ENCODE peak calls at places on chromosome 9, in eight cellular contexts. K, X, E, I, S, D, N and V are unnamed samples.

GRCh38 chr9:122347348-122348287 is 23.2 kb upstream of the PTGS1 start:
- DNase-seq in K (no peak), X (no peak), E (no peak), I (no peak), S (no peak), D (no peak), N (no peak), V (no peak)

GRCh38 chr9:4298255-4299005 is 1.4 kb downstream of the GLIS3 start:
- DNase-seq in K (peak), X (peak), E (no peak), I (peak), S (peak), D (peak), N (no peak), V (peak)

GRCh38 chr9:73573235-73573634 is 421.6 kb downstream of the ANXA1 start:
- DNase-seq in K (no peak), X (no peak), E (no peak), I (no peak), S (no peak), D (no peak), N (no peak), V (no peak)

GRCh38 chr9:131500377-131500776 is 2.3 kb upstream of the POMT1 start:
- DNase-seq in K (no peak), X (no peak), E (no peak), I (no peak), S (no peak), D (no peak), N (no peak), V (no peak)

GRCh38 chr9:113370806-113371325 is 5.9 kb downstream of the HDHD3 start:
- DNase-seq in K (no peak), X (no peak), E (no peak), I (no peak), S (no peak), D (no peak), N (no peak), V (no peak)

GRCh38 chr9:86354882-86355399 is 731 bp upstream of the TUT7 start:
- DNase-seq in K (no peak), X (no peak), E (no peak), I (no peak), S (no peak), D (no peak), N (peak), V (no peak)

GRCh38 chr9:130755377-130756007 is 61.9 kb downstream of the EXOSC2 start:
- DNase-seq in K (no peak), X (no peak), E (no peak), I (no peak), S (no peak), D (no peak), N (no peak), V (no peak)

GRCh38 chr9:16278420-16278999 is 592.0 kb downstream of the BNC2 start:
- DNase-seq in K (no peak), X (no peak), E (no peak), I (no peak), S (no peak), D (no peak), N (no peak), V (no peak)

GRCh38 chr9:113246928-113247327 is 25.6 kb downstream of the SLC31A1 start:
- DNase-seq in K (no peak), X (no peak), E (no peak), I (no peak), S (no peak), D (no peak), N (no peak), V (no peak)

GRCh38 chr9:16029056-16029615 is 476.3 kb downstream of the CCDC171 start:
- DNase-seq in K (no peak), X (peak), E (no peak), I (no peak), S (no peak), D (no peak), N (no peak), V (no peak)

GRCh38 chr9:110008663-110009062 is 199.3 kb downstream of the C9orf152 start:
- DNase-seq in K (no peak), X (no peak), E (no peak), I (no peak), S (no peak), D (no peak), N (peak), V (no peak)

GRCh38 chr9:109411069-109411761 is 86.9 kb downstream of the PTPN3 start:
- DNase-seq in K (no peak), X (no peak), E (peak), I (no peak), S (no peak), D (no peak), N (no peak), V (peak)

GRCh38 chr9:17810728-17811634 is 232.1 kb downstream of the SH3GL2 start:
- DNase-seq in K (peak), X (peak), E (no peak), I (peak), S (peak), D (no peak), N (peak), V (peak)

GRCh38 chr9:15485836-15486678 is 24.7 kb downstream of the PSIP1 start:
- DNase-seq in K (no peak), X (peak), E (no peak), I (no peak), S (no peak), D (no peak), N (no peak), V (no peak)

GRCh38 chr9:35905912-35906679 is at the start of gene HRCT1:
- DNase-seq in K (peak), X (peak), E (no peak), I (peak), S (peak), D (peak), N (no peak), V (peak)
- TF ChIP-seq POLR2A in K (peak), X (no peak), E (no peak), I (no peak), S (no peak), D (peak), N (no peak), V (no peak)

GRCh38 chr9:27528278-27528885 is 1.2 kb downstream of the MOB3B start:
- DNase-seq in K (peak), X (peak), E (no peak), I (peak), S (peak), D (peak), N (peak), V (peak)
- TF ChIP-seq POLR2A in K (peak), X (no peak), E (no peak), I (no peak), S (peak), D (no peak), N (no peak), V (peak)

DNA sequence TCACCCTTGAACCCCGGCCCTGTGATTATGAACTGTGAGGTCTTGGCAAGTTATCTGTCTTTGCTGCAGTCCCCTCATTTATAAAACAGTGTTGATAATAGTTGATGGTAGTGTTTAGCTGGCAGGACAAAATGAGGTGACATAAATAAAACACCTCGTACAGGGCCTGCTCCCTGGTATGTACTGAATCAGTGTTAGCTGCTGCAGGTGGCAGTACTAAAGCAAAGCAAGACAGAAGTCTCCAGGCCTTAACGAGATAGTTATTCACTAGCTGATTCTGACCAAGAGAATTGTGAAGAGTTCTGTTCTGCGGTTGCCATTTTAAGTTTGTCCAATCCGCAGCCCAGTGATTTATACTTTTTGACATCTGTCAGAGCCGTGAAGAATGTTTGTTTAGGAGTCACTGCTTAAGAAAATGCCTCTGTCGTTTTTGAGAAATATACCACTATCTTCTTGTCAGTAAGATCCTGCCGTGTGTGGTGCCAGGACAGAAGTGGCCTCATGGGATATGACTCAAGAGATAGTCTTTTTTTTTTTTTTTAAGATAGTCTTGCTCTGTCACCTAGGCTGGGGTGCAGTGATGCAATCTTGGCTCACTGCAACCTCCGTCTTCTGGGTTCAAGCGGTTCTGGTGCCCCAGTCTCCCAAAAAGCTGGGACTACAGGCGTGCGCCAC is 75.9 kb downstream of the KDM4C start:
- DNase-seq in K (no peak), X (peak), E (no peak), I (no peak), S (no peak), D (no peak), N (no peak), V (no peak)
- TF ChIP-seq POLR2A in K (no peak), X (no peak), E (no peak), I (no peak), S (no peak), D (no peak), N (no peak), V (no peak)

GRCh38 chr9:135948446-135948845 is 12.7 kb downstream of the UBAC1 start:
- DNase-seq in K (no peak), X (no peak), E (no peak), I (no peak), S (no peak), D (no peak), N (no peak), V (no peak)

GRCh38 chr9:135948873-135949665 is 12.1 kb downstream of the UBAC1 start:
- DNase-seq in K (no peak), X (no peak), E (no peak), I (no peak), S (no peak), D (no peak), N (no peak), V (no peak)

GRCh38 chr9:135950135-135950682 is 11.0 kb downstream of the UBAC1 start:
- DNase-seq in K (no peak), X (no peak), E (no peak), I (no peak), S (no peak), D (no peak), N (peak), V (no peak)

GRCh38 chr9:135947582-135947981 is 13.6 kb downstream of the UBAC1 start:
- DNase-seq in K (no peak), X (no peak), E (no peak), I (no peak), S (no peak), D (no peak), N (no peak), V (no peak)

DNA sequence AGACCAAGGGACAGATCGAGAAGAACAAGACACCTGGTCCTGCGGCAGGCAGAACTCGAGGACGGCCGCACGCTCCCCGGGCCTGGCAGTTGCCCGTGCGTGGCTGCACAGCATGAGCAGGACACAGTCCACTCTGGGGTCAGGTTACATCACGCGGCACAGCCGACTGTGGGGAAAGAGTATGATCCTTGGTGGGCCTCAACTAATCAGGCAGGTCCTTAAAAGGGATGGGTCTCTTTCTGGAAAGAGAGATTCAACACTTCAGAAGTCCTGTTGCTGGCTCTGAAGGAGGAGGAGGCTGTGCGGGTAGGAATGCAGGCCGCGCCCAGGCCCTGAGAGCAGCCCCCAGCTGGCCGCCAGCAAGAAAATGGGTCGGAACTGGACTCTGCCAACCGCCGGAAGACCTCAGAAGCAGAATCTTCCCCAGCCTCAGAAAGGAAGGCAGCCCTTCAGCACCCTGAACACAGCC is 11.5 kb downstream of the UBAC1 start:
- DNase-seq in K (no peak), X (no peak), E (no peak), I (no peak), S (no peak), D (no peak), N (no peak), V (no peak)
- TF ChIP-seq POLR2A in K (no peak), X (no peak), E (no peak), I (no peak), S (no peak), D (no peak), N (no peak), V (no peak)

GRCh38 chr9:37079370-37080164 is 40.8 kb upstream of the ZCCHC7 start:
- DNase-seq in K (peak), X (peak), E (peak), I (peak), S (peak), D (peak), N (peak), V (peak)
- TF ChIP-seq POLR2A in K (peak), X (peak), E (peak), I (no peak), S (peak), D (peak), N (peak), V (peak)

GRCh38 chr9:98796364-98797101 is at the start of gene ANKS6:
- DNase-seq in K (peak), X (peak), E (no peak), I (peak), S (peak), D (peak), N (peak), V (no peak)
- TF ChIP-seq POLR2A in K (peak), X (no peak), E (peak), I (no peak), S (peak), D (no peak), N (peak), V (no peak)

DNA sequence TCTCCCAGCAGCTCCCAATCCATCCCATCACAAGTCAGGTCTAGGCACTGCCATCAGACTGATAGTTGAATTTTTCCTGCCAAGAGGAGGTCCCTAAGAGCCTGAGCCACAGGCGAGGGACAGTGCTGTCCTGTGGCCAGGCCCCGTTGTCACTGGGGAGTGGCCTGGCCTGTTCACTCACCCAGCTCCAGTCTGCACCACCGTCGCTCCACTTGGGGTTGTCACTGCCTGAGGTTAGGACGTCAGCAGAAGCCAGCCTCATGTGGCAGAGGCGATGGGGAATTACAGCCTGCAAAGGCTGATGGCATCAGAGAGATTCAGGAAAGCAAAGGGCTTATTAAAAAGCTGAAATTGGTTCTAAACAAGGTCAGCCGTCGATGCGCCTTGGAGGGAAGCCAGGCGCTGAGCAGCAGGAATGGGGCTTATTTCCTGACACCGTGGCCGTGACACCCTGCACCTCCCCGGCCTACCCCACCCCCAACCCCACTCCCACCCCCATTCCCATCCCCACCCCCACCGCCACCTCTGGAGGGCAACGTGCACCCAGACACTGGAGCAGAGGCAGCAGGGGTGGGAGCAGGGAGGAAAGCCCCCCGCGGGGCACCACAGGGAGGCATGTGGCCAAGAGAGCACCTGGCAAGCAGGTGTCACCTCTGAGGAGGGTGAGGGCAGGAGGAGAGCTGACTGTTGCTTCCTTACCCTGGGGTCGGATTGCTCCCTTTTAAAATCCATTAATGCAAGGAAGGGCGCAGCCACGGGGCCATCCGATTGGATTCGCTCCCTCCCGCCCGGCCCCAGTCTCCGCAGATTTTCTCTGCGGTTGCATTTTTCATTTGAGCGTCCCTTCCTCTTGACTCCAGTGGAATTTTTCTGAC is 3.1 kb upstream of the DBH start:
- DNase-seq in K (no peak), X (no peak), E (no peak), I (no peak), S (no peak), D (no peak), N (no peak), V (no peak)
- TF ChIP-seq POLR2A in K (no peak), X (no peak), E (no peak), I (no peak), S (no peak), D (no peak), N (no peak), V (no peak)